ENCODE peak calls at places on chromosome 7, in nine cellular contexts. M, N, D, R, L, E, K, C and P are unnamed samples.
A peak's percentile ranks its signal among the peaks of the same experiment; 100 is the strongest.

GRCh38 chr7:1758417-1758858 is 88.4 kb downstream of the ELFN1 start:
- DNase-seq in L (no peak), E (peak; percentile 63), C (peak; percentile 38), R (peak; percentile 40), M (no peak), K (no peak), N (peak; percentile 47), D (no peak), P (no peak)

GRCh38 chr7:75875113-75876080 is 3.4 kb upstream of the RHBDD2 start:
- DNase-seq in E (no peak), C (peak; percentile 91), M (no peak), R (no peak), L (no peak), N (no peak), K (no peak), D (no peak), P (no peak)

GRCh38 chr7:149423441-149423970 is 37.4 kb downstream of the ZNF777 start:
- DNase-seq in E (no peak), R (no peak), N (no peak), D (no peak), K (no peak), L (no peak), M (peak; percentile 10), C (no peak), P (no peak)

GRCh38 chr7:29349362-29349761 is 154.8 kb downstream of the CHN2 start:
- DNase-seq in R (no peak), L (no peak), M (no peak), D (no peak), C (no peak), N (no peak), E (no peak), K (no peak), P (no peak)

GRCh38 chr7:106704000-106704840 is 43.3 kb upstream of the CCDC71L start:
- DNase-seq in R (no peak), L (no peak), C (peak; percentile 79), D (no peak), K (no peak), M (no peak), E (no peak), N (no peak), P (no peak)

GRCh38 chr7:12581897-12582296 is 11.4 kb downstream of the SCIN start:
- DNase-seq in C (no peak), M (no peak), K (no peak), D (no peak), E (no peak), L (no peak), N (no peak), R (no peak), P (no peak)

GRCh38 chr7:134593530-134594392 is 44.9 kb downstream of the AKR1B15 start:
- DNase-seq in K (no peak), E (peak; percentile 44), L (peak; percentile 90), D (peak; percentile 61), N (peak; percentile 69), C (no peak), M (peak; percentile 94), R (peak; percentile 63), P (no peak)

GRCh38 chr7:114942443-114943175 is 20.7 kb downstream of the MDFIC start:
- DNase-seq in K (no peak), R (no peak), L (no peak), D (no peak), M (no peak), N (no peak), E (no peak), C (no peak), P (no peak)

GRCh38 chr7:27198871-27199801 is 755 bp downstream of the HOXA13 start:
- DNase-seq in N (no peak), C (no peak), E (no peak), R (peak; percentile 48), K (peak; percentile 56), L (no peak), D (no peak), M (no peak), P (no peak)

GRCh38 chr7:148303295-148304013 is 287.1 kb upstream of the C7orf33 start:
- DNase-seq in K (no peak), D (peak; percentile 76), E (no peak), C (peak; percentile 40), M (no peak), L (peak; percentile 78), N (peak; percentile 46), R (no peak), P (no peak)

GRCh38 chr7:79984210-79984609 is 150.4 kb upstream of the GNAI1 start:
- DNase-seq in L (no peak), R (no peak), E (no peak), K (no peak), N (no peak), C (no peak), D (no peak), M (no peak), P (no peak)

GRCh38 chr7:107075863-107076574 is 31.5 kb downstream of the PRKAR2B start:
- DNase-seq in L (no peak), E (no peak), N (no peak), R (no peak), K (no peak), M (peak; percentile 33), D (no peak), C (no peak), P (no peak)

GRCh38 chr7:41994746-41995110 is 242.3 kb downstream of the GLI3 start:
- DNase-seq in D (no peak), C (no peak), K (no peak), R (no peak), L (no peak), E (no peak), N (no peak), M (no peak), P (no peak)

GRCh38 chr7:41996381-41997035 is 240.5 kb downstream of the GLI3 start:
- DNase-seq in K (no peak), L (no peak), D (no peak), N (no peak), C (peak; percentile 9), M (peak; percentile 60), R (no peak), E (no peak), P (no peak)

GRCh38 chr7:41994046-41994745 is 242.8 kb downstream of the GLI3 start:
- DNase-seq in C (no peak), M (no peak), K (no peak), D (no peak), E (no peak), R (no peak), L (no peak), N (no peak), P (no peak)

GRCh38 chr7:41995632-41996271 is 241.3 kb downstream of the GLI3 start:
- DNase-seq in D (no peak), L (no peak), E (no peak), M (no peak), C (no peak), R (no peak), N (no peak), K (no peak), P (no peak)

DNA sequence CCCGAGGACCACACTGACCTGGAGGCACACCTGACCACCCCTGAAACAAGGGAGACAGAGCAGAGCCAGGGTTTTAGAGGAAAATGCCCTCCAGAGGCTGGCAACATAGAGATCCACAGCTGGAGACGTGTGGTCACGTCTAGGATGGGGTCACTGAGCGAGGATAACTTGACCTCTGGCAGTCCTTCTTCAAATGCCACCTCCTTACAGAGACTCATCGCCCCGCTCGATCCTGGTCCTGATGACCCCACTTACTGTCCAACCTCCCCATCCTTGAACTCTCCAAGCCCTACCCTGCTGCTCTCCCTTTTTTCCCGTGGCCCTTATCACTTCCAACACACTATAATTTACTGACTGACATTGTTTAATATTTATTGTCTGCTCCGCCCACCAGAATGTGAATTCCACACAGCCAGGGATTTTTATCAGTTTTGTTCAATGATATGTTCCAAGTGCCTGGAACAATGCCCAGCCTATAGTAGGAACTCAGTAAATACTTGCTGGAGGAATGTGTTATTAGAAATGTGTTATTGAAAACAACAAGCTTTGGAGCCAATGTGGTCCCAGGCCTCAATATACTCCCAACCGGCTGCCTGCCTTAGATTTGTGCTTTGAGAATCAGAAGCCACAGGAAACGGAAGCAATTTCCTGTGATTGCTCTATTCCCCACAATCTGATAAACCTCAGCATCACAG is 243.7 kb downstream of the GLI3 start:
- DNase-seq in L (no peak), E (no peak), C (no peak), M (peak; percentile 91), N (no peak), D (no peak), R (no peak), K (no peak), P (no peak)
- H3K9me3 ChIP-seq in L (no peaks in the 10 kb centered on the region), E (no peaks in the 10 kb centered on the region), C (no peaks in the 10 kb centered on the region), M (no peaks in the 10 kb centered on the region), N (no peaks in the 10 kb centered on the region), D (no peaks in the 10 kb centered on the region), R (no peaks in the 10 kb centered on the region), K (no peaks in the 10 kb centered on the region), P (no peaks in the 10 kb centered on the region)

DNA sequence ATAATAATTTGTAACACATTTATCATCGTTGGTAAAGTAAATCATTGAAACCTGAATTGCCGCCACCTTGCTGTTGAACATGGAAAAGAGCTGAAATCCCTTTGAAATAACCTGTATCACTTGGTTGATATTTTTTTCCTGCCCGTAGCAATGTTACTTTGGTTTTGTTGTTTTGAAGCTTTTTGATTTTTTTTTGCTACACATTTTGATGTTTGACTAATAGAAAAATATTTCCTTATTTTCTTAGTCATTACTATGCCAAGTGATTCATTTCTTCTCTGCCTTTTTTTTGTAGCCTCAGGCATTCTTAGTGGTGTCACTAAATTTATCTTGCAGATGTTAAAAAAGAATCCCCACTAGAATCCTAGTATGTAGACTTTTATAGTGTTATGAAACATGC is 235.1 kb upstream of the MEOX2 start:
- DNase-seq in K (no peak), R (no peak), N (no peak), M (peak; percentile 59), E (no peak), D (no peak), C (no peak), L (no peak), P (no peak)
- TF ChIP-seq CTCF in K (no peak), R (no peak), N (no peak), M (no peak), E (no peak), D (no peak), C (no peak), L (no peak), P (no peak)

GRCh38 chr7:72317335-72317734 is 94.8 kb downstream of the CALN1 start:
- DNase-seq in M (no peak), L (no peak), D (no peak), C (no peak), E (no peak), N (no peak), R (no peak), K (no peak), P (no peak)
- H3K4me1 ChIP-seq in M (no peaks in the 10 kb centered on the region), L (no peaks in the 10 kb centered on the region), D (no peaks in the 10 kb centered on the region), C (no peaks in the 10 kb centered on the region), E (no peaks in the 10 kb centered on the region), N (no peaks in the 10 kb centered on the region), R (no peaks in the 10 kb centered on the region), K (no peaks in the 10 kb centered on the region), P (no peaks in the 10 kb centered on the region)

DNA sequence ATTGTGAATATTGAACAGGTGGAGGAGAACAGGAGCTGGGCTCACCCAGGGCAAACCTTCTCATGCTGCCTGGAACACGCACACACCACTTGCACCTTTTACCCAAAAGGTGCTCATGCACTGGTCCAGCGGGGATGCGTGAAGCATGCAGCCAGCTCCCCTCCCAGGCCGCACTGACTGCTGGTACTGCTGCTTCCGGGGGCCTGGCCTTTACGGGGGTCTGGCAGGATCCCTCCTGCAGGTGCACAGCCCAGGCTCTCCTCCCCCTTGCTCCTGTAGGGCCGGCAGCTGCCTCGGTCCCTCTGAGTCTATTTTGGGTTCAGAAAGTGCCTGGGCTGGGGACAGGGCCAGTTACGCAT is 221.7 kb downstream of the DNAJB6 start:
- DNase-seq in E (no peak), K (no peak), M (no peak), C (no peak), N (peak; percentile 1), R (no peak), L (no peak), D (no peak), P (peak; percentile 77)
- H3K9me3 ChIP-seq in E (no peaks in the 10 kb centered on the region), K (no peaks in the 10 kb centered on the region), M (no peaks in the 10 kb centered on the region), C (no peaks in the 10 kb centered on the region), N (no peaks in the 10 kb centered on the region), R (no peaks in the 10 kb centered on the region), L (no peaks in the 10 kb centered on the region), D (no peaks in the 10 kb centered on the region), P (no peaks in the 10 kb centered on the region)

GRCh38 chr7:8724080-8724718 is 290.8 kb downstream of the NXPH1 start:
- DNase-seq in M (no peak), N (peak; percentile 46), L (no peak), K (no peak), C (peak; percentile 69), D (no peak), R (peak; percentile 13), E (peak; percentile 86), P (no peak)
- TF ChIP-seq CTCF in M (peak; percentile 12), N (peak; percentile 58), L (peak; percentile 58), K (peak; percentile 40), C (peak; percentile 83), D (peak; percentile 19), R (peak; percentile 41), E (no peak), P (peak; percentile 40)